ENCODE peak calls at places on chromosomes 7 and 10, in seven cellular contexts. R is sigmoid colon; V is RWPE2; A is RWPE1; E is CD8-positive, alpha-beta T cell; U is cardiac fibroblast; X is mesothelial cell of epicardium. H is an unnamed sample.
A peak's percentile ranks its signal among the peaks of the same experiment; 100 is the strongest.

GRCh38 chr10:123402656-123403055 is 248.5 kb downstream of the BUB3 start:
- DNase-seq in R (no peak), V (no peak), A (no peak), E (no peak), U (no peak), X (no peak), H (no peak)

GRCh38 chr10:58979713-58980112 is 196.7 kb upstream of the PHYHIPL start:
- DNase-seq in R (no peak), V (no peak), A (no peak), E (no peak), U (no peak), X (no peak), H (no peak)

GRCh38 chr7:47950714-47951113 is 2.4 kb upstream of the PKD1L1 start:
- DNase-seq in R (no peak), V (no peak), A (peak; percentile 48), E (no peak), U (peak; percentile 57), X (no peak), H (no peak)

GRCh38 chr7:5215313-5215712 is 25.3 kb downstream of the WIPI2 start:
- DNase-seq in R (peak; percentile 18), V (peak; percentile 33), A (no peak), E (no peak), U (no peak), X (no peak), H (no peak)

GRCh38 chr7:44195901-44196300 is 4.9 kb upstream of the YKT6 start:
- DNase-seq in R (peak; percentile 17), V (peak; percentile 7), A (no peak), E (no peak), U (peak; percentile 38), X (no peak), H (no peak)

GRCh38 chr7:105935250-105935649 is 27.8 kb upstream of the CDHR3 start:
- DNase-seq in R (no peak), V (no peak), A (no peak), E (no peak), U (no peak), X (no peak), H (no peak)

GRCh38 chr7:130349911-130350782 is 5.5 kb downstream of the CPA5 start:
- DNase-seq in R (no peak), V (no peak), A (no peak), E (no peak), U (peak; percentile 22), X (no peak), H (no peak)

GRCh38 chr10:329361-330099 is 194.3 kb downstream of the ZMYND11 start:
- DNase-seq in R (peak; percentile 96), V (peak; percentile 82), A (peak; percentile 86), E (no peak), U (peak; percentile 95), X (no peak), H (no peak)

GRCh38 chr7:299169-299568 is 9.2 kb downstream of the FOXL3 start:
- DNase-seq in R (no peak), V (no peak), A (no peak), E (no peak), U (no peak), X (no peak), H (no peak)

GRCh38 chr10:73863039-73863817 is 11.1 kb downstream of the CAMK2G start:
- DNase-seq in R (peak; percentile 53), V (no peak), A (no peak), E (no peak), U (no peak), X (no peak), H (peak; percentile 68)

GRCh38 chr10:73865459-73866442 is 8.6 kb downstream of the CAMK2G start:
- DNase-seq in R (peak; percentile 69), V (no peak), A (no peak), E (peak; percentile 49), U (no peak), X (no peak), H (no peak)

GRCh38 chr10:73866621-73867020 is 7.7 kb downstream of the CAMK2G start:
- DNase-seq in R (no peak), V (no peak), A (no peak), E (no peak), U (no peak), X (no peak), H (peak; percentile 48)

GRCh38 chr10:73864229-73864628 is 10.1 kb downstream of the CAMK2G start:
- DNase-seq in R (no peak), V (no peak), A (no peak), E (no peak), U (no peak), X (no peak), H (no peak)

GRCh38 chr10:73865107-73865458 is 9.3 kb downstream of the CAMK2G start:
- DNase-seq in R (no peak), V (no peak), A (no peak), E (no peak), U (no peak), X (no peak), H (no peak)
- TF ChIP-seq CTCF in R (no peak), V (no peak), A (no peak), E (no peak), U (no peak), X (no peak), H (no peak)

GRCh38 chr7:144026203-144026883 is 22.4 kb upstream of the OR2A5 start:
- DNase-seq in R (no peak), V (no peak), A (no peak), E (no peak), U (no peak), X (no peak), H (no peak)

GRCh38 chr7:144028547-144028946 is 20.2 kb upstream of the OR2A5 start:
- DNase-seq in R (no peak), V (no peak), A (no peak), E (no peak), U (no peak), X (no peak), H (no peak)

GRCh38 chr7:144027974-144028373 is 20.8 kb upstream of the OR2A5 start:
- DNase-seq in R (no peak), V (no peak), A (no peak), E (no peak), U (peak; percentile 38), X (no peak), H (no peak)

GRCh38 chr7:144024213-144024612 is 24.1 kb downstream of the OR6B1 start:
- DNase-seq in R (no peak), V (no peak), A (no peak), E (no peak), U (no peak), X (no peak), H (no peak)

GRCh38 chr7:144027070-144027469 is 21.7 kb upstream of the OR2A5 start:
- DNase-seq in R (no peak), V (no peak), A (peak; percentile 7), E (no peak), U (peak; percentile 73), X (no peak), H (no peak)
- TF ChIP-seq CTCF in R (no peak), V (peak; percentile 68), A (peak; percentile 56), E (no peak), U (peak; percentile 45), X (peak; percentile 25), H (peak; percentile 40)

DNA sequence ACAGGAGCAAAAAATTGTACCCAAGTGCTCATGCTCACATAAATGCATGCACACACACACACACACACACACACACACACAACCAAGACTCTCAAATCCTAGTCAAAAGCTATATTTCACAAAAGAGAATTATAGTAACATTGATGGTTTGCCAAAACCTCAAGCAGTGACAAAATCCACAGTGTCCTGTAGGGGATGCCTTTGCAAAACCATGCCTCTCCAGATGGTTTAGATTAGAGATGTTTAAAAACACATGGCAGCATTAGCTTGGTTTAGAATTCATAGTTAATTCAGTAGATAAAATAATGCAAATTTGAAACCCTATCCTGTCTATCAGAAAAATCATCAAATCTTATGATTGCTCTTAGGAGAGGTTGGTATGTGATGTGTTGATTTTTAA is 232.2 kb downstream of the DYNC1I1 start:
- DNase-seq in R (no peak), V (no peak), A (no peak), E (no peak), U (peak; percentile 17), X (no peak), H (no peak)
- TF ChIP-seq CTCF in R (no peak), V (no peak), A (no peak), E (no peak), U (peak; percentile 14), X (no peak), H (peak; percentile 15)

DNA sequence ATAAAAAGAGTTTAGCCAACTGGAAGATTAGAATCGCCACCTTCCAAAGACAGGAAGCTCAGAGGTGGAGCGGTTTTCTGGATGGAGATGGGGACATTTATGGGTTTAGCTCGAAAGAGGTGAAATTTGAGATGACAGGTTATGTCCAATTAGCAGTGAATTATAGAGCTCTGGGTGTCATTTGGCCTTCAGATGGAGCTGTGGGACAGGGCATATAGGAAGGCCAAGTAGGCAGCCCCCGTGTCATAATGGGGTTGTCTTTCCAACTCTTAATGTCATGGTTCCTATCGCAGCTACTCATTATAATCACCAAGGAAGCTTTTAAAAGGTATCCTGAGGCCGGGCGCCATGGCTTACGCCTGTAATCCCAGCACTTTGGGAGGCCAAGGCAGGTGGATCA is 21.0 kb upstream of the EEPD1 start:
- DNase-seq in R (no peak), V (no peak), A (no peak), E (no peak), U (no peak), X (no peak), H (no peak)
- TF ChIP-seq CTCF in R (no peak), V (no peak), A (no peak), E (no peak), U (no peak), X (no peak), H (peak; percentile 11)

GRCh38 chr10:119165171-119166110 is at the start of gene SFXN4:
- DNase-seq in R (peak; percentile 89), V (no peak), A (peak; percentile 73), E (peak; percentile 74), U (peak; percentile 57), X (peak; percentile 51), H (no peak)
- TF ChIP-seq CTCF in R (no peak), V (no peak), A (no peak), E (no peak), U (no peak), X (no peak), H (no peak)

GRCh38 chr10:100009283-100009792 is 409 bp downstream of the DNMBP start:
- DNase-seq in R (peak; percentile 80), V (no peak), A (peak; percentile 55), E (no peak), U (peak; percentile 39), X (no peak), H (no peak)
- TF ChIP-seq CTCF in R (no peak), V (no peak), A (no peak), E (no peak), U (peak; percentile 47), X (no peak), H (peak; percentile 30)

GRCh38 chr10:88270871-88271713 is 312.0 kb downstream of the RNLS start:
- DNase-seq in R (no peak), V (no peak), A (peak; percentile 16), E (no peak), U (peak; percentile 71), X (no peak), H (no peak)
- TF ChIP-seq CTCF in R (no peak), V (no peak), A (no peak), E (no peak), U (no peak), X (no peak), H (no peak)

H was measured in D721Med.